ENCODE peak calls at places on chromosomes 3 and 15, in nine cellular contexts. M, N, G, T, X, E, R, O and D are unnamed samples. For H3K4me1, the result is how much of the 10 kb centered on the place peaks cover.

GRCh38 chr3:185537369-185537970 is 14.9 kb downstream of the LIPH start:
- DNase-seq in M (no peak), N (peak), G (no peak), T (no peak), X (peak), E (peak), R (peak), O (no peak), D (peak)

GRCh38 chr3:112888388-112889085 is 41.9 kb upstream of the CD200R1L start:
- DNase-seq in M (no peak), N (no peak), G (no peak), T (no peak), X (no peak), E (no peak), R (no peak), O (no peak), D (no peak)

GRCh38 chr3:156630773-156631093 is 43.7 kb upstream of the TIPARP start:
- DNase-seq in M (no peak), N (no peak), G (no peak), T (no peak), X (no peak), E (no peak), R (no peak), O (no peak), D (no peak)

GRCh38 chr3:141608438-141608837 is 121.6 kb downstream of the RASA2 start:
- DNase-seq in M (no peak), N (no peak), G (no peak), T (no peak), X (no peak), E (peak), R (no peak), O (no peak), D (no peak)

GRCh38 chr15:69753867-69754266 is 301.2 kb downstream of the RPLP1 start:
- DNase-seq in M (no peak), N (no peak), G (no peak), T (no peak), X (no peak), E (no peak), R (no peak), O (peak), D (no peak)

GRCh38 chr3:66236281-66236680 is 15.5 kb downstream of the SLC25A26 start:
- DNase-seq in M (no peak), N (no peak), G (no peak), T (no peak), X (no peak), E (peak), R (no peak), O (no peak), D (no peak)

GRCh38 chr3:7632305-7632704 is 771.4 kb downstream of the GRM7 start:
- DNase-seq in M (no peak), N (no peak), G (no peak), T (no peak), X (no peak), E (no peak), R (no peak), O (no peak), D (no peak)

GRCh38 chr3:149473991-149474819 is at the start of gene TM4SF4:
- DNase-seq in M (no peak), N (no peak), G (no peak), T (no peak), X (peak), E (no peak), R (no peak), O (peak), D (no peak)

GRCh38 chr15:98713585-98714001 is 65.3 kb downstream of the IGF1R start:
- DNase-seq in M (no peak), N (no peak), G (no peak), T (no peak), X (no peak), E (no peak), R (no peak), O (no peak), D (no peak)

GRCh38 chr3:40055361-40055760 is 246.0 kb downstream of the MYRIP start:
- DNase-seq in M (no peak), N (no peak), G (no peak), T (no peak), X (no peak), E (no peak), R (no peak), O (no peak), D (no peak)

GRCh38 chr3:186997061-186998054 is 67.0 kb downstream of the ST6GAL1 start:
- DNase-seq in M (no peak), N (no peak), G (no peak), T (no peak), X (no peak), E (peak), R (no peak), O (no peak), D (no peak)

GRCh38 chr3:140018556-140018955 is 83.6 kb downstream of the CLSTN2 start:
- DNase-seq in M (no peak), N (no peak), G (no peak), T (no peak), X (no peak), E (no peak), R (no peak), O (no peak), D (no peak)

GRCh38 chr15:22253676-22254408 is 173.5 kb downstream of the OR4M2 start:
- DNase-seq in M (no peak), N (no peak), G (no peak), T (no peak), X (no peak), E (no peak), R (no peak), O (no peak), D (no peak)

GRCh38 chr3:43637702-43638101 is 15.9 kb upstream of the ANO10 start:
- DNase-seq in M (no peak), N (no peak), G (no peak), T (no peak), X (no peak), E (no peak), R (no peak), O (no peak), D (no peak)

GRCh38 chr3:31472479-31473390 is 60.0 kb upstream of the STT3B start:
- DNase-seq in M (no peak), N (no peak), G (no peak), T (no peak), X (no peak), E (peak), R (no peak), O (no peak), D (no peak)

GRCh38 chr3:139095803-139096466 is 51.2 kb upstream of the PRR23C start:
- DNase-seq in M (no peak), N (no peak), G (no peak), T (no peak), X (no peak), E (no peak), R (no peak), O (no peak), D (no peak)

GRCh38 chr3:22735373-22735772 is 467.8 kb upstream of the UBE2E2 start:
- DNase-seq in M (no peak), N (no peak), G (no peak), T (no peak), X (no peak), E (no peak), R (no peak), O (no peak), D (no peak)

GRCh38 chr3:115550285-115550741 is 73.0 kb upstream of the GAP43 start:
- DNase-seq in M (no peak), N (peak), G (no peak), T (no peak), X (no peak), E (no peak), R (peak), O (no peak), D (no peak)

GRCh38 chr3:48157950-48158376 is 30.3 kb downstream of the CDC25A start:
- DNase-seq in M (no peak), N (peak), G (no peak), T (peak), X (peak), E (peak), R (peak), O (no peak), D (no peak)

GRCh38 chr3:178170698-178171535 is 365.3 kb upstream of the KCNMB2 start:
- DNase-seq in M (no peak), N (no peak), G (no peak), T (no peak), X (no peak), E (peak), R (no peak), O (no peak), D (no peak)

DNA sequence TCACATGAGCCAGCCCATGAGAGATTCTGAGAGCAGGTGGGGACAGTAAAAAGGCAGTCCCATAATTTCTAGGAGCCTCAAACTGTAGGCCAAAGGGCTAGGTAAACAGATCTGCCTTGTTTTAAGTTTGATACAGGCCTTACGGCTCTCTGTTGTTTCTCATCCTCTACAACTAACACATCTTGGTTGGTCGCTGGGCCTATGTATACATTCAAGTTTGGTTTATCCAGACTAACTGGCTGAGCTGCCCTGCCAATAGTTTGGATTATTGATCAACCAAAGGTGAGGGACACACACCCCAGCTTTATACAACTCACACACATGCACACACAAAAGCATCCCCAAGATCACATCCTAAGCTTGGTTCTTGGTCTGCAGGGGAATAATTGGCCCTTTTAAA is 3.0 kb downstream of the SIAH2 start:
- DNase-seq in M (no peak), N (no peak), G (no peak), T (no peak), X (no peak), E (no peak), R (no peak), O (no peak), D (no peak)
- H3K4me1 ChIP-seq in M (half or more), N (under half), G (under half), T (under half), X (under half), E (under half), R (half or more), O (half or more), D (half or more)

DNA sequence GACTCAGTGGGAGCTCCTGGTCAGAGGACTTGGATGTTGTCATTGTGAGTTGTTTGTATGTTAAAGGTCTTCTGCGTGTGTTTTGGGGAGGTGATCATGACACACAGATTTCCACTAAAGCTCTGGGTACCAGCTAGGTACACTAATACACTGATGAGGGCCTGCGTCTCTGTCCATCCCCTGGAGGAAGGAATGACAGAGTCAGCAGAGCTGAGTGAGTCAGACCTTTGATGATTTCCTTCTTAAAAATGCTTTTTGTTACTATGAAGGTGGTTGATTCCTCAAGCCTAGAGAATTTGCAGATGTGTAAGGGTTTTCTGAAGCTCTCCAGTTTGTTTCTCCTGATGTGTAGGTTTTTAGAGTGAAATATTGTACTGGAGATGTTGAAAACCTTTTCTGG is 424.1 kb upstream of the TPM1 start:
- DNase-seq in M (no peak), N (no peak), G (no peak), T (no peak), X (no peak), E (peak), R (no peak), O (no peak), D (no peak)
- TF ChIP-seq CTCF in M (no peak), N (no peak), G (no peak), T (no peak), X (no peak), E (peak), R (peak), O (no peak), D (peak)

GRCh38 chr15:75801859-75802593 is 41.2 kb upstream of the UBE2Q2 start:
- DNase-seq in M (no peak), N (peak), G (peak), T (peak), X (peak), E (peak), R (peak), O (peak), D (peak)
- H3K4me3 ChIP-seq in M (no peak), N (peak), G (peak), T (no peak), X (peak), E (peak), R (peak), O (peak), D (peak)

GRCh38 chr3:120450914-120451669 is at the start of gene FSTL1:
- DNase-seq in M (no peak), N (peak), G (peak), T (peak), X (no peak), E (peak), R (peak), O (peak), D (no peak)
- H3K4me1 ChIP-seq in M (half or more), N (under half), G (under half), T (under half), X (under half), E (under half), R (under half), O (under half), D (under half)

DNA sequence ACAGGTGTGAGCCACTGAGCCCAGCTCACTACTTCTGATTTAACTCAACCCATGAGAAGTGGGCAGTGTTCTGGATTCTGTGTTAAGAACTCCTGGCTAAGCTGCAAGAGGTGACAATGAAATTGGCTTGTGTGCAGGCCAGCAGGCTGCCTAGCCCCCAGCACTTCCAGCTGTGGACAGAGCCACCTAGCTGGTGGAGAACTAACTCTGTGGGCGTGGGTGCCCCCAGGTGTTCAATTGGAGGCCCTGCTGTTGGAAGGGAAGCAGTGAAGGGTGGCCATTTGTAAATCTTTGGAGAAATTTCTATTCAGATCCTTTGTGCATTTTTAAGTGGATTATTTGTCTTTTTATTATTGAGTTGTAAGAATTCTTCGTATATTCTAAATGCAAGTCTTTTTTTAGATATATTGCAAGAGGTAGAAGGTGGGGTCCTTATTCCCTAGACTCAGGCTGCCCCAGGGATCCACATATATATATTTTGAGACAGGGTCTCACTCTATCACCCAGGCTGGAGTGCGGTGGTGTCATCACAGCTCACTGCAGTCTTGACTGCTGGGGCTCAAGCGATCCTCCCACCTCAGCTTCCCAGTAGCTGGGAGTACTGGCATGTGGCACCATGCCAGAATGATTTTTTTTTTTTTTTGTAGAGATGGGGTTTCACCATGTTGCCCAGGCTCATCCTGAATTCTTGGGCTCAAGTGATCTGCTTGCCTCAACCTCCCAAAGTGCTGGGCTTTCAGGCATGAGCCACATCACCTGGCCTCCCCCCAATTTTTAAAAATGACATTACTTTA is 7.2 kb upstream of the SCAMP5 start:
- DNase-seq in M (no peak), N (no peak), G (no peak), T (no peak), X (peak), E (peak), R (no peak), O (no peak), D (no peak)
- TF ChIP-seq CTCF in M (no peak), N (peak), G (no peak), T (no peak), X (peak), E (peak), R (no peak), O (no peak), D (no peak)

GRCh38 chr3:14524311-14524711 is 15.8 kb downstream of the GRIP2 start:
- DNase-seq in M (no peak), N (peak), G (peak), T (peak), X (no peak), E (no peak), R (no peak), O (no peak), D (no peak)

GRCh38 chr3:14523792-14524191 is 16.4 kb downstream of the GRIP2 start:
- DNase-seq in M (no peak), N (no peak), G (peak), T (peak), X (no peak), E (no peak), R (no peak), O (no peak), D (no peak)

GRCh38 chr3:14522768-14523167 is 17.4 kb downstream of the GRIP2 start:
- DNase-seq in M (no peak), N (no peak), G (peak), T (peak), X (no peak), E (no peak), R (no peak), O (no peak), D (no peak)

GRCh38 chr3:14525685-14526631 is 14.2 kb downstream of the GRIP2 start:
- DNase-seq in M (no peak), N (no peak), G (peak), T (peak), X (no peak), E (peak), R (no peak), O (no peak), D (no peak)

GRCh38 chr3:14524920-14525660 is 15.1 kb downstream of the GRIP2 start:
- DNase-seq in M (no peak), N (no peak), G (peak), T (peak), X (no peak), E (no peak), R (peak), O (no peak), D (no peak)
- H3K4me3 ChIP-seq in M (no peak), N (peak), G (peak), T (no peak), X (no peak), E (no peak), R (no peak), O (peak), D (no peak)

GRCh38 chr3:172057059-172057458 is 17.7 kb downstream of the FNDC3B start:
- DNase-seq in M (no peak), N (no peak), G (no peak), T (no peak), X (no peak), E (no peak), R (no peak), O (no peak), D (no peak)

GRCh38 chr3:172060234-172060633 is 20.9 kb downstream of the FNDC3B start:
- DNase-seq in M (no peak), N (no peak), G (no peak), T (no peak), X (no peak), E (no peak), R (no peak), O (no peak), D (no peak)

GRCh38 chr3:172061724-172062184 is 22.4 kb downstream of the FNDC3B start:
- DNase-seq in M (no peak), N (no peak), G (no peak), T (no peak), X (no peak), E (peak), R (no peak), O (no peak), D (no peak)

GRCh38 chr3:172057624-172058023 is 18.2 kb downstream of the FNDC3B start:
- DNase-seq in M (no peak), N (no peak), G (no peak), T (no peak), X (no peak), E (no peak), R (no peak), O (no peak), D (no peak)

GRCh38 chr3:172059532-172059931 is 20.2 kb downstream of the FNDC3B start:
- DNase-seq in M (no peak), N (no peak), G (no peak), T (no peak), X (no peak), E (no peak), R (no peak), O (no peak), D (no peak)
- H3K4me1 ChIP-seq in M (half or more), N (under half), G (under half), T (under half), X (half or more), E (under half), R (half or more), O (half or more), D (half or more)

GRCh38 chr3:183508818-183509217 is 46.7 kb downstream of the KLHL6 start:
- DNase-seq in M (no peak), N (no peak), G (no peak), T (no peak), X (no peak), E (no peak), R (no peak), O (no peak), D (no peak)

GRCh38 chr3:183517656-183518055 is 37.9 kb downstream of the KLHL6 start:
- DNase-seq in M (no peak), N (no peak), G (no peak), T (no peak), X (no peak), E (no peak), R (no peak), O (no peak), D (no peak)

GRCh38 chr3:183514048-183514447 is 41.5 kb downstream of the KLHL6 start:
- DNase-seq in M (no peak), N (no peak), G (no peak), T (no peak), X (no peak), E (no peak), R (no peak), O (no peak), D (no peak)

GRCh38 chr3:183515968-183516851 is 39.3 kb downstream of the KLHL6 start:
- DNase-seq in M (no peak), N (no peak), G (no peak), T (no peak), X (no peak), E (no peak), R (no peak), O (no peak), D (no peak)

DNA sequence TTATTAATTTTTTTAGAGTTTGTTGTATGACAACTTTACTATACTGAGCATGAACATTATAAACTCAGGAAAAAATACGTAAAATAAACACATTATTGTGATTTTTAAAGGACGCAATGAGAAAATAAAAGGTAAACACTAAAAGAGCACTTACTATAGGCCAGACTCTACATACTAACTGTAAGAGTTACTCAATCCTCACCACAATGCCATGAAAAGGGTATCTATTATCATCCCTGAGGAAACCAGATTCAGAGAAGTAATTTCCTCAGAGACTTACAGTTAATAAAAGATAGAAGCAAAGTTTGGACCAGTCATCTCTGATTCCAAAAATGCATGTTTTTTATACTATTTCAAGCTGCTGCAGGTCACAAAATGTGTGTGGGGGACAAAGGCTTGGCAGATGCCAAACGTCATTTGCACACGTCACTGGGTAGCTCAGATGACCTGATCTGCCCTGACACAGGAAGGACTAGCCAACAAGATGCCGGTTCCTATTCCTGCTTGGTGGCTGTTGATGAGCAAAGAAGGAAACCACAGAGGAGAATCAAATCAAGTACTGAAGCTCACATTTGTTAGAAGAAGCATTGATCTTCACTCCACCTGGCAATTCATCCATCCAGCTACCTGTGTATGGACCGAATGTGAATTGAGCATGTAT is 42.3 kb downstream of the KLHL6 start:
- DNase-seq in M (no peak), N (peak), G (no peak), T (no peak), X (no peak), E (peak), R (no peak), O (no peak), D (no peak)
- TF ChIP-seq CTCF in M (no peak), N (no peak), G (no peak), T (no peak), X (no peak), E (no peak), R (no peak), O (no peak), D (no peak)